ENCODE peak calls at places on chromosome 1, in six cellular contexts. X is AG09309, U is fibroblast of the conjunctiva, R is mesendoderm, V is transverse colon, Y is sigmoid colon. D is an unnamed sample.

GRCh38 chr1:242206994-242207393 is 208.1 kb upstream of the MAP1LC3C start:
- DNase-seq in X (no peak), U (no peak), R (no peak), V (no peak), Y (no peak), D (peak; percentile 4)

GRCh38 chr1:9626201-9626608 is 25.3 kb upstream of the PIK3CD start:
- DNase-seq in X (no peak), U (no peak), R (no peak), V (no peak), Y (no peak), D (no peak)

GRCh38 chr1:53601031-53601745 is 137.8 kb downstream of the GLIS1 start:
- DNase-seq in X (no peak), U (no peak), R (no peak), V (no peak), Y (peak; percentile 28), D (no peak)

GRCh38 chr1:65235867-65236805 is 73.2 kb upstream of the DNAJC6 start:
- DNase-seq in X (no peak), U (peak; percentile 18), R (peak; percentile 69), V (no peak), Y (no peak), D (no peak)

GRCh38 chr1:25168193-25169071 is 63.9 kb downstream of the SYF2 start:
- DNase-seq in X (no peak), U (no peak), R (no peak), V (peak; percentile 26), Y (no peak), D (no peak)

GRCh38 chr1:108686609-108687313 is 5.3 kb upstream of the PRPF38B start:
- DNase-seq in X (peak; percentile 47), U (peak; percentile 56), R (no peak), V (no peak), Y (no peak), D (no peak)

GRCh38 chr1:182054698-182055326 is 6.7 kb downstream of the ZNF648 start:
- DNase-seq in X (no peak), U (no peak), R (peak; percentile 70), V (peak; percentile 42), Y (no peak), D (peak; percentile 75)

GRCh38 chr1:230345139-230345885 is 80.8 kb downstream of the PGBD5 start:
- DNase-seq in X (no peak), U (no peak), R (no peak), V (no peak), Y (no peak), D (no peak)

GRCh38 chr1:235012436-235013210 is 116.0 kb downstream of the TOMM20 start:
- DNase-seq in X (no peak), U (no peak), R (no peak), V (no peak), Y (no peak), D (no peak)

GRCh38 chr1:27141266-27142003 is 13.5 kb downstream of the SLC9A1 start:
- DNase-seq in X (no peak), U (no peak), R (no peak), V (peak; percentile 68), Y (no peak), D (peak; percentile 78)

GRCh38 chr1:215188302-215188950 is 105.9 kb downstream of the KCNK2 start:
- DNase-seq in X (no peak), U (no peak), R (peak; percentile 74), V (no peak), Y (no peak), D (no peak)

GRCh38 chr1:12014141-12014981 is 4.9 kb upstream of the MIIP start:
- DNase-seq in X (no peak), U (no peak), R (peak; percentile 70), V (no peak), Y (no peak), D (no peak)

D was measured in Calu3.